ENCODE peak calls at places on chromosomes 3 and 15, in eight cellular contexts. One of them, this sample, is unnamed.

GRCh38 chr3:182294256-182294655 is 499.0 kb upstream of the ATP11B start:
- DNase-seq in midbrain: no peak
- DNase-seq in body of pancreas: no peak
- DNase-seq in T-helper 9 cell: no peak
- DNase-seq in MM.1S: no peak
- DNase-seq in NCI-H748 treated with DMSO at 0.1 percent for 48 hours: no peak
- DNase-seq in hypothalamus: no peak
- DNase-seq in AG09309: no peak
- DNase-seq in this sample: no peak

GRCh38 chr3:187739125-187739560 is 6.1 kb downstream of the BCL6 start:
- DNase-seq in MM.1S: peak
- DNase-seq in AG09309: no peak
- DNase-seq in hypothalamus: peak
- DNase-seq in NCI-H748 treated with DMSO at 0.1 percent for 48 hours: no peak
- DNase-seq in midbrain: no peak
- DNase-seq in T-helper 9 cell: no peak
- DNase-seq in body of pancreas: peak
- DNase-seq in this sample: peak

GRCh38 chr3:138354376-138354775 is 6.0 kb downstream of the MRAS start:
- DNase-seq in body of pancreas: no peak
- DNase-seq in midbrain: no peak
- DNase-seq in hypothalamus: no peak
- DNase-seq in MM.1S: no peak
- DNase-seq in AG09309: no peak
- DNase-seq in T-helper 9 cell: no peak
- DNase-seq in NCI-H748 treated with DMSO at 0.1 percent for 48 hours: no peak
- DNase-seq in this sample: no peak

GRCh38 chr3:154522031-154522430 is 92.0 kb upstream of the GPR149 start:
- DNase-seq in body of pancreas: no peak
- DNase-seq in T-helper 9 cell: no peak
- DNase-seq in NCI-H748 treated with DMSO at 0.1 percent for 48 hours: no peak
- DNase-seq in hypothalamus: no peak
- DNase-seq in AG09309: no peak
- DNase-seq in MM.1S: no peak
- DNase-seq in midbrain: no peak
- DNase-seq in this sample: no peak

GRCh38 chr3:30437172-30437571 is 169.2 kb upstream of the TGFBR2 start:
- DNase-seq in T-helper 9 cell: no peak
- DNase-seq in hypothalamus: no peak
- DNase-seq in midbrain: no peak
- DNase-seq in body of pancreas: peak
- DNase-seq in NCI-H748 treated with DMSO at 0.1 percent for 48 hours: no peak
- DNase-seq in MM.1S: no peak
- DNase-seq in AG09309: no peak
- DNase-seq in this sample: no peak

GRCh38 chr3:127707777-127708438 is 35.2 kb downstream of the ABTB1 start:
- DNase-seq in MM.1S: no peak
- DNase-seq in midbrain: no peak
- DNase-seq in AG09309: no peak
- DNase-seq in NCI-H748 treated with DMSO at 0.1 percent for 48 hours: no peak
- DNase-seq in body of pancreas: no peak
- DNase-seq in hypothalamus: no peak
- DNase-seq in T-helper 9 cell: no peak
- DNase-seq in this sample: no peak

GRCh38 chr15:92430067-92430435 is 36.4 kb downstream of the ST8SIA2 start:
- DNase-seq in hypothalamus: no peak
- DNase-seq in MM.1S: no peak
- DNase-seq in midbrain: no peak
- DNase-seq in NCI-H748 treated with DMSO at 0.1 percent for 48 hours: no peak
- DNase-seq in body of pancreas: no peak
- DNase-seq in AG09309: no peak
- DNase-seq in T-helper 9 cell: no peak
- DNase-seq in this sample: no peak

GRCh38 chr3:123652346-123652984 is 67.6 kb upstream of the HACD2 start:
- DNase-seq in midbrain: peak
- DNase-seq in MM.1S: peak
- DNase-seq in NCI-H748 treated with DMSO at 0.1 percent for 48 hours: peak
- DNase-seq in body of pancreas: peak
- DNase-seq in hypothalamus: peak
- DNase-seq in AG09309: no peak
- DNase-seq in T-helper 9 cell: no peak
- DNase-seq in this sample: no peak

GRCh38 chr3:115100806-115101205 is 46.3 kb downstream of the ZBTB20 start:
- DNase-seq in NCI-H748 treated with DMSO at 0.1 percent for 48 hours: peak
- DNase-seq in midbrain: no peak
- DNase-seq in hypothalamus: no peak
- DNase-seq in T-helper 9 cell: no peak
- DNase-seq in body of pancreas: no peak
- DNase-seq in AG09309: no peak
- DNase-seq in MM.1S: no peak
- DNase-seq in this sample: no peak

GRCh38 chr3:146052791-146053310 is 108.1 kb downstream of the PLOD2 start:
- DNase-seq in midbrain: no peak
- DNase-seq in AG09309: no peak
- DNase-seq in T-helper 9 cell: no peak
- DNase-seq in body of pancreas: no peak
- DNase-seq in hypothalamus: no peak
- DNase-seq in MM.1S: peak
- DNase-seq in NCI-H748 treated with DMSO at 0.1 percent for 48 hours: no peak
- DNase-seq in this sample: no peak

GRCh38 chr3:122892118-122892517 is 97.2 kb downstream of the SLC49A4 start:
- DNase-seq in midbrain: no peak
- DNase-seq in AG09309: no peak
- DNase-seq in body of pancreas: no peak
- DNase-seq in MM.1S: no peak
- DNase-seq in hypothalamus: no peak
- DNase-seq in NCI-H748 treated with DMSO at 0.1 percent for 48 hours: no peak
- DNase-seq in T-helper 9 cell: no peak
- DNase-seq in this sample: no peak

GRCh38 chr15:53072077-53072476 is 281.9 kb upstream of the ONECUT1 start:
- DNase-seq in midbrain: no peak
- DNase-seq in MM.1S: peak
- DNase-seq in AG09309: no peak
- DNase-seq in NCI-H748 treated with DMSO at 0.1 percent for 48 hours: no peak
- DNase-seq in T-helper 9 cell: no peak
- DNase-seq in body of pancreas: peak
- DNase-seq in hypothalamus: no peak
- DNase-seq in this sample: peak

GRCh38 chr15:67579967-67580366 is 37.5 kb downstream of the MAP2K5 start:
- DNase-seq in NCI-H748 treated with DMSO at 0.1 percent for 48 hours: peak
- DNase-seq in midbrain: no peak
- DNase-seq in body of pancreas: no peak
- DNase-seq in AG09309: no peak
- DNase-seq in hypothalamus: no peak
- DNase-seq in T-helper 9 cell: no peak
- DNase-seq in MM.1S: no peak
- DNase-seq in this sample: no peak

GRCh38 chr3:153385343-153385742 is 223.3 kb downstream of the RAP2B start:
- DNase-seq in AG09309: no peak
- DNase-seq in hypothalamus: no peak
- DNase-seq in midbrain: no peak
- DNase-seq in T-helper 9 cell: no peak
- DNase-seq in body of pancreas: no peak
- DNase-seq in NCI-H748 treated with DMSO at 0.1 percent for 48 hours: no peak
- DNase-seq in MM.1S: no peak
- DNase-seq in this sample: no peak

GRCh38 chr3:117997201-117998049 is 1037.2 kb downstream of the IGSF11 start:
- DNase-seq in hypothalamus: peak
- DNase-seq in midbrain: peak
- DNase-seq in body of pancreas: peak
- DNase-seq in MM.1S: peak
- DNase-seq in NCI-H748 treated with DMSO at 0.1 percent for 48 hours: peak
- DNase-seq in T-helper 9 cell: no peak
- DNase-seq in AG09309: peak
- DNase-seq in this sample: peak

GRCh38 chr3:184524981-184525336 is 36.6 kb upstream of the EPHB3 start:
- DNase-seq in AG09309: no peak
- DNase-seq in NCI-H748 treated with DMSO at 0.1 percent for 48 hours: no peak
- DNase-seq in body of pancreas: peak
- DNase-seq in hypothalamus: no peak
- DNase-seq in T-helper 9 cell: no peak
- DNase-seq in MM.1S: no peak
- DNase-seq in midbrain: no peak
- DNase-seq in this sample: no peak

GRCh38 chr15:91882858-91883586 is 29.5 kb downstream of the SLCO3A1 start:
- DNase-seq in AG09309: no peak
- DNase-seq in NCI-H748 treated with DMSO at 0.1 percent for 48 hours: no peak
- DNase-seq in midbrain: peak
- DNase-seq in T-helper 9 cell: no peak
- DNase-seq in MM.1S: no peak
- DNase-seq in body of pancreas: no peak
- DNase-seq in hypothalamus: no peak
- DNase-seq in this sample: no peak

GRCh38 chr3:177680442-177680821 is 483.1 kb upstream of the TBL1XR1 start:
- DNase-seq in T-helper 9 cell: no peak
- DNase-seq in body of pancreas: no peak
- DNase-seq in hypothalamus: no peak
- DNase-seq in MM.1S: no peak
- DNase-seq in midbrain: no peak
- DNase-seq in NCI-H748 treated with DMSO at 0.1 percent for 48 hours: no peak
- DNase-seq in AG09309: no peak
- DNase-seq in this sample: no peak

GRCh38 chr3:178100881-178101280 is 435.4 kb upstream of the KCNMB2 start:
- DNase-seq in MM.1S: no peak
- DNase-seq in body of pancreas: no peak
- DNase-seq in midbrain: no peak
- DNase-seq in NCI-H748 treated with DMSO at 0.1 percent for 48 hours: no peak
- DNase-seq in T-helper 9 cell: no peak
- DNase-seq in hypothalamus: no peak
- DNase-seq in AG09309: no peak
- DNase-seq in this sample: no peak

GRCh38 chr3:194301730-194302129 is 49.4 kb downstream of the CPN2 start:
- DNase-seq in AG09309: no peak
- DNase-seq in midbrain: no peak
- DNase-seq in T-helper 9 cell: no peak
- DNase-seq in body of pancreas: no peak
- DNase-seq in NCI-H748 treated with DMSO at 0.1 percent for 48 hours: no peak
- DNase-seq in MM.1S: no peak
- DNase-seq in hypothalamus: no peak
- DNase-seq in this sample: no peak

GRCh38 chr3:115697263-115698053 is 74.1 kb downstream of the GAP43 start:
- DNase-seq in body of pancreas: no peak
- DNase-seq in AG09309: no peak
- DNase-seq in hypothalamus: no peak
- DNase-seq in T-helper 9 cell: no peak
- DNase-seq in NCI-H748 treated with DMSO at 0.1 percent for 48 hours: no peak
- DNase-seq in MM.1S: no peak
- DNase-seq in midbrain: no peak
- DNase-seq in this sample: no peak

GRCh38 chr3:17030438-17030837 is 145.7 kb downstream of the PLCL2 start:
- DNase-seq in body of pancreas: no peak
- DNase-seq in MM.1S: peak
- DNase-seq in AG09309: no peak
- DNase-seq in NCI-H748 treated with DMSO at 0.1 percent for 48 hours: no peak
- DNase-seq in T-helper 9 cell: no peak
- DNase-seq in hypothalamus: no peak
- DNase-seq in midbrain: no peak
- DNase-seq in this sample: no peak

GRCh38 chr3:186589115-186589514 is 18.6 kb downstream of the DNAJB11 start:
- DNase-seq in NCI-H748 treated with DMSO at 0.1 percent for 48 hours: no peak
- DNase-seq in midbrain: no peak
- DNase-seq in body of pancreas: no peak
- DNase-seq in MM.1S: peak
- DNase-seq in T-helper 9 cell: no peak
- DNase-seq in hypothalamus: no peak
- DNase-seq in AG09309: no peak
- DNase-seq in this sample: no peak

GRCh38 chr3:167163580-167163979 is 216.5 kb downstream of the ZBBX start:
- DNase-seq in body of pancreas: no peak
- DNase-seq in hypothalamus: no peak
- DNase-seq in MM.1S: no peak
- DNase-seq in midbrain: no peak
- DNase-seq in NCI-H748 treated with DMSO at 0.1 percent for 48 hours: no peak
- DNase-seq in AG09309: no peak
- DNase-seq in T-helper 9 cell: no peak
- DNase-seq in this sample: no peak

GRCh38 chr15:77496710-77497107 is 76.0 kb downstream of the HMG20A start:
- DNase-seq in T-helper 9 cell: peak
- DNase-seq in midbrain: peak
- DNase-seq in MM.1S: peak
- DNase-seq in AG09309: peak
- DNase-seq in hypothalamus: peak
- DNase-seq in body of pancreas: peak
- DNase-seq in NCI-H748 treated with DMSO at 0.1 percent for 48 hours: peak
- DNase-seq in this sample: peak

GRCh38 chr3:180059351-180059750 is 22.6 kb upstream of the PEX5L start:
- DNase-seq in body of pancreas: no peak
- DNase-seq in midbrain: no peak
- DNase-seq in T-helper 9 cell: no peak
- DNase-seq in MM.1S: no peak
- DNase-seq in hypothalamus: no peak
- DNase-seq in NCI-H748 treated with DMSO at 0.1 percent for 48 hours: no peak
- DNase-seq in AG09309: peak
- DNase-seq in this sample: no peak

GRCh38 chr15:91224750-91225380 is 124.8 kb downstream of the SV2B start:
- DNase-seq in midbrain: peak
- DNase-seq in MM.1S: peak
- DNase-seq in hypothalamus: no peak
- DNase-seq in T-helper 9 cell: no peak
- DNase-seq in AG09309: no peak
- DNase-seq in body of pancreas: no peak
- DNase-seq in NCI-H748 treated with DMSO at 0.1 percent for 48 hours: peak
- DNase-seq in this sample: no peak

GRCh38 chr15:85583404-85584390 is 203.3 kb downstream of the AKAP13 start:
- DNase-seq in midbrain: peak
- DNase-seq in NCI-H748 treated with DMSO at 0.1 percent for 48 hours: no peak
- DNase-seq in T-helper 9 cell: peak
- DNase-seq in AG09309: no peak
- DNase-seq in MM.1S: no peak
- DNase-seq in body of pancreas: peak
- DNase-seq in hypothalamus: no peak
- DNase-seq in this sample: peak

GRCh38 chr3:143586565-143586964 is 261.7 kb downstream of the SLC9A9 start:
- DNase-seq in body of pancreas: peak
- DNase-seq in AG09309: peak
- DNase-seq in hypothalamus: no peak
- DNase-seq in MM.1S: no peak
- DNase-seq in NCI-H748 treated with DMSO at 0.1 percent for 48 hours: no peak
- DNase-seq in T-helper 9 cell: no peak
- DNase-seq in midbrain: no peak
- DNase-seq in this sample: no peak

GRCh38 chr3:15386352-15386751 is 41.0 kb downstream of the METTL6 start:
- DNase-seq in body of pancreas: no peak
- DNase-seq in midbrain: no peak
- DNase-seq in T-helper 9 cell: no peak
- DNase-seq in MM.1S: no peak
- DNase-seq in hypothalamus: no peak
- DNase-seq in AG09309: no peak
- DNase-seq in NCI-H748 treated with DMSO at 0.1 percent for 48 hours: no peak
- DNase-seq in this sample: no peak

GRCh38 chr3:119809249-119810017 is 27.5 kb downstream of the NR1I2 start:
- DNase-seq in body of pancreas: no peak
- DNase-seq in AG09309: no peak
- DNase-seq in T-helper 9 cell: no peak
- DNase-seq in MM.1S: no peak
- DNase-seq in NCI-H748 treated with DMSO at 0.1 percent for 48 hours: no peak
- DNase-seq in hypothalamus: no peak
- DNase-seq in midbrain: no peak
- DNase-seq in this sample: no peak

GRCh38 chr15:39466428-39466827 is 114.5 kb upstream of the THBS1 start:
- DNase-seq in NCI-H748 treated with DMSO at 0.1 percent for 48 hours: no peak
- DNase-seq in midbrain: no peak
- DNase-seq in MM.1S: no peak
- DNase-seq in body of pancreas: peak
- DNase-seq in AG09309: no peak
- DNase-seq in T-helper 9 cell: no peak
- DNase-seq in hypothalamus: no peak
- DNase-seq in this sample: no peak

GRCh38 chr3:32354362-32354778 is 37.3 kb upstream of the CMTM7 start:
- DNase-seq in MM.1S: no peak
- DNase-seq in midbrain: no peak
- DNase-seq in NCI-H748 treated with DMSO at 0.1 percent for 48 hours: peak
- DNase-seq in AG09309: no peak
- DNase-seq in body of pancreas: no peak
- DNase-seq in T-helper 9 cell: no peak
- DNase-seq in hypothalamus: no peak
- DNase-seq in this sample: no peak

GRCh38 chr3:40800343-40800742 is 275.6 kb downstream of the ZNF621 start:
- DNase-seq in AG09309: peak
- DNase-seq in midbrain: no peak
- DNase-seq in hypothalamus: no peak
- DNase-seq in T-helper 9 cell: no peak
- DNase-seq in NCI-H748 treated with DMSO at 0.1 percent for 48 hours: no peak
- DNase-seq in body of pancreas: peak
- DNase-seq in MM.1S: no peak
- DNase-seq in this sample: no peak

This sample was measured in activated gamma-delta T cell treated with Interleukin-2 at 50 U/mL for 16 hours.